ENCODE peak calls at places on chromosomes 1 and 21, in five cellular contexts. V, K, I, J and Q are unnamed samples.

GRCh38 chr1:5640845-5641244 is 351.4 kb downstream of the NPHP4 start:
- DNase-seq in V (no peak), K (peak; percentile 16), I (no peak), J (no peak), Q (no peak)

GRCh38 chr1:20358761-20359263 is 68.1 kb downstream of the VWA5B1 start:
- DNase-seq in V (peak; percentile 61), K (no peak), I (peak; percentile 67), J (no peak), Q (peak; percentile 81)

GRCh38 chr1:64308856-64309255 is 105.4 kb downstream of the UBE2U start:
- DNase-seq in V (no peak), K (no peak), I (no peak), J (no peak), Q (no peak)

GRCh38 chr1:118535901-118536300 is 350.9 kb upstream of the SPAG17 start:
- DNase-seq in V (no peak), K (no peak), I (no peak), J (no peak), Q (no peak)

GRCh38 chr1:212010004-212010403 is 25.4 kb downstream of the INTS7 start:
- DNase-seq in V (peak; percentile 58), K (no peak), I (peak; percentile 17), J (no peak), Q (no peak)

GRCh38 chr1:22508329-22508728 is 55.0 kb upstream of the EPHA8 start:
- DNase-seq in V (peak; percentile 30), K (no peak), I (no peak), J (no peak), Q (no peak)

GRCh38 chr21:36747815-36748381 is 49.0 kb downstream of the SIM2 start:
- DNase-seq in V (peak; percentile 34), K (no peak), I (peak; percentile 23), J (no peak), Q (peak; percentile 92)

GRCh38 chr1:221394011-221394544 is 347.8 kb downstream of the DUSP10 start:
- DNase-seq in V (peak; percentile 81), K (no peak), I (no peak), J (no peak), Q (peak; percentile 4)

GRCh38 chr1:221886311-221887090 is 144.6 kb upstream of the DUSP10 start:
- DNase-seq in V (no peak), K (no peak), I (no peak), J (no peak), Q (no peak)

GRCh38 chr1:238681451-238681850 is 704.9 kb upstream of the CHRM3 start:
- DNase-seq in V (peak; percentile 5), K (no peak), I (no peak), J (no peak), Q (no peak)

GRCh38 chr1:167795810-167796740 is 74.3 kb downstream of the MPZL1 start:
- DNase-seq in V (no peak), K (no peak), I (no peak), J (no peak), Q (no peak)

GRCh38 chr1:12052008-12052573 is 11.0 kb upstream of the TNFRSF8 start:
- DNase-seq in V (peak; percentile 83), K (peak; percentile 65), I (no peak), J (peak; percentile 96), Q (no peak)

GRCh38 chr1:224340711-224341384 is 10.9 kb upstream of the NVL start:
- DNase-seq in V (no peak), K (no peak), I (no peak), J (no peak), Q (peak; percentile 67)

GRCh38 chr21:41147096-41147978 is 20.6 kb upstream of the BACE2 start:
- DNase-seq in V (no peak), K (no peak), I (no peak), J (no peak), Q (no peak)

GRCh38 chr21:26120833-26121232 is 49.7 kb downstream of the APP start:
- DNase-seq in V (no peak), K (no peak), I (no peak), J (no peak), Q (no peak)

GRCh38 chr1:98344726-98345125 is 316.8 kb upstream of the SNX7 start:
- DNase-seq in V (no peak), K (no peak), I (no peak), J (no peak), Q (no peak)

GRCh38 chr1:47842228-47842627 is 155.0 kb downstream of the TRABD2B start:
- DNase-seq in V (no peak), K (no peak), I (no peak), J (no peak), Q (no peak)

GRCh38 chr1:233819042-233819441 is 85.4 kb upstream of the SLC35F3 start:
- DNase-seq in V (no peak), K (no peak), I (no peak), J (no peak), Q (no peak)

GRCh38 chr1:33758698-33759097 is 105.2 kb upstream of the HMGB4 start:
- DNase-seq in V (peak; percentile 7), K (no peak), I (no peak), J (no peak), Q (no peak)

GRCh38 chr21:25974937-25975336 is 195.6 kb downstream of the APP start:
- DNase-seq in V (no peak), K (no peak), I (no peak), J (no peak), Q (no peak)

GRCh38 chr1:112501810-112502641 is 6.7 kb upstream of the WNT2B start:
- DNase-seq in V (peak; percentile 54), K (no peak), I (peak; percentile 7), J (no peak), Q (peak; percentile 85)

GRCh38 chr1:234961468-234962339 is 166.9 kb downstream of the TOMM20 start:
- DNase-seq in V (peak; percentile 96), K (no peak), I (no peak), J (no peak), Q (no peak)

GRCh38 chr21:44407493-44407892 is 47.8 kb upstream of the LRRC3 start:
- DNase-seq in V (no peak), K (no peak), I (no peak), J (no peak), Q (peak; percentile 2)

GRCh38 chr1:40789675-40790430 is 6.3 kb downstream of the KCNQ4 start:
- DNase-seq in V (no peak), K (no peak), I (no peak), J (no peak), Q (no peak)

GRCh38 chr1:40786995-40787705 is 3.6 kb downstream of the KCNQ4 start:
- DNase-seq in V (no peak), K (no peak), I (no peak), J (no peak), Q (no peak)

GRCh38 chr1:40788561-40789341 is 5.2 kb downstream of the KCNQ4 start:
- DNase-seq in V (no peak), K (no peak), I (no peak), J (no peak), Q (no peak)

GRCh38 chr1:40787733-40788560 is 4.4 kb downstream of the KCNQ4 start:
- DNase-seq in V (no peak), K (no peak), I (no peak), J (no peak), Q (no peak)

DNA sequence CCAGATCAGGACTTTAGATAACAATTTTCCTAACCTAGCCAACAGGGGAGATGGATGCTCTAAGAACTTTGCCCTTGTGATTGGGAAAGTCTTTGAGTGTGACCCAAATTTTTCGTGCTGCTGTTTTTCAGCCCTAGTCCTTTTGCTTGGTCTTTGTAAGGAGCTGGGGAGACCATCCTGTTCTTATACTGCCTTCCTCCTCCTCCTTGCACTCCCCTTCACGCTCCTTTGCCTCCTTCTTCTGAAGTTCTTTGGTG is 5.7 kb downstream of the KCNQ4 start:
- DNase-seq in V (no peak), K (no peak), I (no peak), J (no peak), Q (no peak)
- H3K27ac ChIP-seq in V (no peak overlapping the region), K (no peak overlapping the region), I (no peak overlapping the region), J (no peak overlapping the region), Q (no peak overlapping the region)

GRCh38 chr1:96971849-96972602 is 250.4 kb downstream of the PTBP2 start:
- DNase-seq in V (peak; percentile 35), K (no peak), I (no peak), J (no peak), Q (no peak)

GRCh38 chr1:96971439-96971838 is 249.9 kb downstream of the PTBP2 start:
- DNase-seq in V (no peak), K (no peak), I (no peak), J (no peak), Q (no peak)

GRCh38 chr1:96968582-96969378 is 247.2 kb downstream of the PTBP2 start:
- DNase-seq in V (peak; percentile 45), K (no peak), I (no peak), J (no peak), Q (no peak)

GRCh38 chr1:96969656-96970163 is 248.1 kb downstream of the PTBP2 start:
- DNase-seq in V (no peak), K (no peak), I (no peak), J (no peak), Q (peak; percentile 7)

GRCh38 chr1:96973605-96974004 is 252.0 kb downstream of the PTBP2 start:
- DNase-seq in V (peak; percentile 33), K (no peak), I (no peak), J (no peak), Q (no peak)
- TF ChIP-seq RAD21 in V (no peak), K (no peak), I (no peak), J (no peak), Q (no peak)

DNA sequence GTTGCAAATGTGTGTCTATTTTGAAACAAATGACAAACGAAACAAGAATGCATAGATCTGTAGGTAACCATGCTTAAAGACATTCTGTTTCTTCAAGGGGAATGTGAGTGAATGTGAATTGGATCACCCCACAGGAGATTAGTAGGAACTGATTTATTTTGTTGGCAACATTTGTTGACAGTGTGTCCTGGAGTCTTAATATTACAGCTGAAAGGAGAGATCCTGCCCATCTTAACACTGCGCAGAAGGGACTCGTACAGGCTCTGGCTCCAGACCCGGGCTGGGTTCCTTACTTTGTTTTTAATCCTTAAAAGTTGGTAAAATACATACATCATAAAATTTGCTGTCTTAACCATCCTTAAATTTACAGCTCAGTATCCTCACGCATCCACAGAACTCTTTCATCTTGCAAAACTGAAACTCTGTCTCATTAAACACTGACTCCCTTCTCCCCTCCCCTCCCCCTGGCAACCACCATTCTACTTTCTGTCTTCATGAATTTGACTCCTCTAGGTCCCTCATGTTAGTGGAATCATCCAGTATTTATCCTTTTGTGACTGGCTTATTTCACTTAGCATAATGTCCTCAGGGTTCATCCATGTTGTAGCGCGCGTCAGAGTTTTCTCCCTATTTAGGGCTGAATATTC is 74.1 kb downstream of the GALNT2 start:
- DNase-seq in V (peak; percentile 79), K (no peak), I (no peak), J (no peak), Q (no peak)
- H3K27ac ChIP-seq in V (no peak overlapping the region), K (no peak overlapping the region), I (no peak overlapping the region), J (no peak overlapping the region), Q (peak overlapping the region; percentile 47)

DNA sequence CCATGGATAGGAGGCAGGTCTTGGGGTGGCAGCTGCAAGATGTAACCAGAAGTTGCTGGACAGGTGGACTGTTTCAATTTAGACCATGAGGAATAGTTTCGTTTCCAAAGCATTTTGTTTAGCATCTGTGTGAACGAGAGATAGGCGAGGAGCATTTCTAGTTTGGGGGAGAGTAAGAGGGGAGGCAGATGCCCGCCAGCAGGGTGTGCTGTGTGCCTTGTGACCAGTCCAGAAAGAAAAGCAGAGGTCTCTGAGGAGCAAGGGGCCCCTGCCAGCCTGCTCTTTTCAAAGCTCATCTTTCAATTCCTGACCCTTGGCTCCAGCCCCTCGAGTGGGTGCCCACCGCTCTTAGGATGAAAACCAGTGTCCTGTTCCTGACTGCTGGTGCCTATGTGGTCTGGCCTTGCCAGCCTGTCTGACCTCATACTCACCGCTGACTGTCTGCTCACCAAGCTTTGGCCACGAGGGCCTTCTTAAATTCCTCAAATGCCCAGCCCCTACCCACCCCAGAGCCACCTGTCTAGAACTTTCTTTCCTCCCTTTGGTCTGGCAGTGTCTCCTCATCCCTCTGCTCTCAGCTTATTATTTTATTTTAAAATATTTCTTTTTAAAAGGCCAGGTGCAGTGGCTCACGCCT is 8.5 kb downstream of the SERINC2 start:
- DNase-seq in V (peak; percentile 32), K (no peak), I (no peak), J (no peak), Q (no peak)
- TF ChIP-seq RAD21 in V (no peak), K (no peak), I (peak; percentile 58), J (peak; percentile 40), Q (peak; percentile 30)

GRCh38 chr21:35358008-35358407 is 308.9 kb upstream of the RUNX1 start:
- DNase-seq in V (no peak), K (no peak), I (no peak), J (no peak), Q (no peak)
- H3K27ac ChIP-seq in V (no peak overlapping the region), K (no peak overlapping the region), I (no peak overlapping the region), J (no peak overlapping the region), Q (no peak overlapping the region)